ENCODE peak calls at places on chromosome 13, in nine cellular contexts. G is IMR-90; A is endothelial cell; I is fibroblast of the aortic adventitia; W is ascending aorta; K is Caco-2; Y is CD4-positive, alpha-beta T cell; T is CD14-positive monocyte; S is AG09319. M is an unnamed sample.

GRCh38 chr13:73060251-73061160 is 1.7 kb downstream of the KLF5 start:
- DNase-seq in G (peak; percentile 82), A (no peak), I (peak; percentile 81), W (peak; percentile 66), K (no peak), Y (no peak), T (no peak), S (peak; percentile 50), M (no peak)

GRCh38 chr13:30026093-30026492 is 175.7 kb upstream of the UBL3 start:
- DNase-seq in G (peak; percentile 96), A (no peak), I (peak; percentile 84), W (no peak), K (no peak), Y (no peak), T (no peak), S (no peak), M (no peak)

GRCh38 chr13:46383383-46383782 is 3.7 kb downstream of the RUBCNL start:
- DNase-seq in G (no peak), A (no peak), I (no peak), W (no peak), K (no peak), Y (no peak), T (no peak), S (no peak), M (no peak)

GRCh38 chr13:23467048-23467931 is 33.8 kb upstream of the SACS start:
- DNase-seq in G (peak; percentile 43), A (no peak), I (no peak), W (no peak), K (no peak), Y (no peak), T (no peak), S (no peak), M (no peak)

GRCh38 chr13:52414963-52415362 is 9.0 kb upstream of the THSD1 start:
- DNase-seq in G (peak; percentile 69), A (no peak), I (peak; percentile 77), W (no peak), K (no peak), Y (no peak), T (no peak), S (no peak), M (no peak)

GRCh38 chr13:99193152-99193551 is 7.5 kb upstream of the UBAC2 start:
- DNase-seq in G (no peak), A (no peak), I (no peak), W (no peak), K (no peak), Y (no peak), T (no peak), S (no peak), M (no peak)

GRCh38 chr13:98429977-98430785 is 146.7 kb downstream of the STK24 start:
- DNase-seq in G (no peak), A (no peak), I (no peak), W (no peak), K (no peak), Y (no peak), T (no peak), S (no peak), M (no peak)

GRCh38 chr13:108574856-108575255 is 54.6 kb upstream of the MYO16 start:
- DNase-seq in G (no peak), A (no peak), I (no peak), W (no peak), K (no peak), Y (no peak), T (no peak), S (no peak), M (no peak)

GRCh38 chr13:81017525-81018152 is 676.7 kb upstream of the SPRY2 start:
- DNase-seq in G (peak; percentile 25), A (no peak), I (peak; percentile 72), W (no peak), K (no peak), Y (no peak), T (no peak), S (no peak), M (no peak)

GRCh38 chr13:21330126-21330861 is 128.8 kb downstream of the ZDHHC20 start:
- DNase-seq in G (peak; percentile 57), A (no peak), I (no peak), W (no peak), K (no peak), Y (no peak), T (no peak), S (no peak), M (no peak)

GRCh38 chr13:110780410-110780809 is 66.9 kb downstream of the ING1 start:
- DNase-seq in G (no peak), A (no peak), I (no peak), W (no peak), K (no peak), Y (no peak), T (no peak), S (no peak), M (no peak)

GRCh38 chr13:112822851-112823250 is 133.0 kb downstream of the ATP11A start:
- DNase-seq in G (no peak), A (no peak), I (no peak), W (peak; percentile 22), K (no peak), Y (no peak), T (no peak), S (no peak), M (no peak)
- TF ChIP-seq CTCF in G (no peak), A (no peak), I (no peak), W (no peak), K (no peak), Y (no peak), T (no peak), S (no peak), M (no peak)

GRCh38 chr13:50081106-50081898 is 66.1 kb downstream of the KCNRG start:
- DNase-seq in G (no peak), A (peak; percentile 51), I (no peak), W (peak; percentile 76), K (peak; percentile 66), Y (peak; percentile 12), T (peak; percentile 53), S (no peak), M (no peak)

GRCh38 chr13:50082426-50083283 is 67.4 kb downstream of the KCNRG start:
- DNase-seq in G (peak; percentile 68), A (peak; percentile 60), I (peak; percentile 67), W (peak; percentile 76), K (peak; percentile 96), Y (peak; percentile 73), T (peak; percentile 55), S (no peak), M (no peak)

GRCh38 chr13:50080856-50081105 is 65.5 kb downstream of the KCNRG start:
- DNase-seq in G (peak; percentile 27), A (no peak), I (peak; percentile 57), W (no peak), K (no peak), Y (no peak), T (no peak), S (no peak), M (no peak)

GRCh38 chr13:50081899-50082425 is 66.7 kb downstream of the KCNRG start:
- DNase-seq in G (peak; percentile 98), A (peak; percentile 99), I (peak; percentile 99), W (peak; percentile 99), K (peak; percentile 99), Y (peak; percentile 98), T (peak; percentile 99), S (peak; percentile 98), M (peak; percentile 94)

DNA sequence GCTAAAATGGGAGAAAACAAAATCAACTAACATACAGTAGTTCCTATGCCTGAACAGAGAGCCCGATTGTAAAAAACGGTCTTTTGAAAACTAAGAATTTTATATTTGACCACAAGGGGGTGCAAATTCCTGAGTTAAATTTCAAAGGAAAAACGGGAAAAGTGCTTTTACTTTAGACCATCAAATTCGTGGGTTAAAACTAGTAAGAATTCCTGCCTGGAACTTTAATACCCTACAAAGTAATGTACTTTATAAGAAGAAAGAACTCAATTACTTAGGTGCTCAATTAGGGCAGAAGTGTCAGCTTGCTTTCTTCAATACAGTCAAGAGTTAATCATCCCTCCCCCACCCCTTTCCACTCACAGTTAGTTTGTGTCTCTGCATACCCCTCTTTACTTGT is 69.8 kb downstream of the KCNRG start:
- DNase-seq in G (peak; percentile 47), A (no peak), I (peak; percentile 79), W (no peak), K (no peak), Y (no peak), T (no peak), S (no peak), M (no peak)
- TF ChIP-seq CTCF in G (peak; percentile 56), A (peak; percentile 98), I (peak; percentile 38), W (peak; percentile 62), K (peak; percentile 81), Y (peak; percentile 88), T (peak; percentile 87), S (peak; percentile 32), M (peak; percentile 55)

DNA sequence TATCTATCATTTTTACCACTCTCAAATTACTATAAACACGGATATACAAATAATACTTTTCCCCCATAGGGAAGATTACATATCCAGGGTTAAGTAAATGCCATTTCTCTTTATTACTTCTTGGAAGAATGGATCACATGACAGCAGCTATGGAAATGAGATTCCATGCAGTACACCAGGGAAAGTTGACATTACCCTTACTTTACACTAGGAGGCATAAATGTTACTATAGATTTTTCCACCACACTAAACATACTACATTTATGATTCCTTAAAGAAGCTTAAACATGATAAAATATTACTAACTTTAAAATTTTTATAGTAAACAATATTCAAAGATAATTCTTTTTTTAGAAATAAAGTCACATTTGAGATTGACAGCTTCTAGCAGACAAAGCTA is 611.4 kb downstream of the PCDH9 start:
- DNase-seq in G (peak; percentile 63), A (no peak), I (peak; percentile 64), W (no peak), K (no peak), Y (no peak), T (no peak), S (no peak), M (no peak)
- TF ChIP-seq CTCF in G (peak; percentile 59), A (peak; percentile 58), I (peak; percentile 62), W (no peak), K (peak; percentile 37), Y (no peak), T (no peak), S (peak; percentile 50), M (peak; percentile 36)

GRCh38 chr13:39048806-39049205 is 10.6 kb downstream of the NHLRC3 start:
- DNase-seq in G (no peak), A (no peak), I (no peak), W (no peak), K (no peak), Y (no peak), T (no peak), S (no peak), M (no peak)

GRCh38 chr13:39049274-39049673 is 11.0 kb downstream of the NHLRC3 start:
- DNase-seq in G (no peak), A (no peak), I (no peak), W (no peak), K (no peak), Y (no peak), T (no peak), S (no peak), M (no peak)

GRCh38 chr13:39052944-39053343 is 14.7 kb downstream of the NHLRC3 start:
- DNase-seq in G (no peak), A (no peak), I (no peak), W (no peak), K (no peak), Y (no peak), T (no peak), S (no peak), M (no peak)

GRCh38 chr13:39054112-39054511 is 15.9 kb downstream of the NHLRC3 start:
- DNase-seq in G (no peak), A (no peak), I (no peak), W (no peak), K (no peak), Y (no peak), T (no peak), S (no peak), M (no peak)

DNA sequence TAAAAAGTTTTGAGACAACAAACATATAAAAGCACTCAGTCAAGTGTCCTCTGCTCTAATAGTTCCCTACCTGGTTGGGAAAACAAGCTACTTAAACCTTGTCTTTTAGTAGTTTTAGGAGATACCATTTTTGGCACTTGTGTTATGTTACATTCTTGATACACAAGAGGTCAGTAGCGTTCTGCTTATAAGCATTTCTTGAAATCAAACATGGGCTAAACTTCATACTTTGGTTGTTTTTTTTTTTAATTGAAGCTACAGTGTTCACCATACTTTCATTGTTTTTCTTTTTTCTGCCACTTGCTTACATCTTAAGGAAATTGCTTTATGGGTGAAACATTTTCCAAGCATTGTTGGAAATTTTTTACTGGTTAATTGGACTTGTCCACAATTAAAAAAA is 12.9 kb downstream of the NHLRC3 start:
- DNase-seq in G (peak; percentile 50), A (no peak), I (peak; percentile 61), W (no peak), K (no peak), Y (no peak), T (no peak), S (no peak), M (no peak)
- TF ChIP-seq CTCF in G (peak; percentile 55), A (peak; percentile 45), I (peak; percentile 47), W (peak; percentile 31), K (peak; percentile 30), Y (peak; percentile 50), T (peak; percentile 15), S (peak; percentile 30), M (peak; percentile 36)

M was measured in Panc1.